ENCODE peak calls at places on chromosomes 7 and 10, in ten cellular contexts. J, R, B, S, O, V, D, C, F and N are unnamed samples.

GRCh38 chr7:157461805-157462771 is 125.3 kb downstream of the DNAJB6 start:
- DNase-seq in B (no peak), C (no peak), J (no peak), D (peak), V (no peak), F (no peak), S (no peak), R (no peak), O (no peak), N (no peak)

GRCh38 chr7:36966039-36966438 is 241.7 kb upstream of the AOAH start:
- DNase-seq in S (no peak), O (no peak), V (no peak), B (no peak), C (no peak), J (no peak), R (no peak), D (no peak), F (no peak), N (no peak)

GRCh38 chr10:31927597-31928530 is 767 bp downstream of the ARHGAP12 start:
- DNase-seq in J (peak), D (peak), F (peak), C (no peak), V (peak), R (peak), B (peak), O (peak), S (no peak), N (peak)

GRCh38 chr10:125967533-125967932 is 71.2 kb downstream of the FANK1 start:
- DNase-seq in S (no peak), J (no peak), D (no peak), C (no peak), R (no peak), V (no peak), B (no peak), F (no peak), O (no peak), N (no peak)

GRCh38 chr10:95445223-95445836 is 115.8 kb downstream of the SORBS1 start:
- DNase-seq in F (no peak), S (peak), C (peak), J (no peak), D (no peak), B (peak), R (no peak), O (no peak), V (no peak), N (peak)

GRCh38 chr7:27243340-27244163 is 950 bp downstream of the EVX1 start:
- DNase-seq in V (no peak), R (no peak), C (no peak), B (no peak), J (peak), D (no peak), S (no peak), F (no peak), O (no peak), N (no peak)

GRCh38 chr7:155219154-155219531 is 78.5 kb upstream of the INSIG1 start:
- DNase-seq in C (no peak), O (no peak), J (no peak), B (no peak), V (no peak), S (no peak), R (no peak), D (no peak), F (no peak), N (no peak)

GRCh38 chr10:131656446-131656845 is 244.4 kb upstream of the PPP2R2D start:
- DNase-seq in F (no peak), C (no peak), S (no peak), B (peak), V (no peak), O (no peak), D (no peak), R (no peak), J (no peak), N (no peak)

GRCh38 chr7:157521752-157522151 is 184.9 kb downstream of the DNAJB6 start:
- DNase-seq in V (no peak), C (no peak), R (no peak), D (no peak), F (no peak), J (no peak), S (no peak), B (peak), O (no peak), N (no peak)

GRCh38 chr10:48219194-48219593 is 55.3 kb downstream of the FRMPD2 start:
- DNase-seq in V (no peak), F (no peak), S (no peak), R (no peak), J (no peak), C (no peak), D (no peak), O (no peak), B (no peak), N (no peak)

GRCh38 chr10:132595021-132595420 is 57.4 kb downstream of the INPP5A start:
- DNase-seq in O (no peak), R (no peak), C (no peak), D (no peak), F (no peak), S (no peak), V (no peak), J (no peak), B (no peak), N (no peak)

GRCh38 chr7:73901823-73902597 is 41.1 kb downstream of the TMEM270 start:
- DNase-seq in D (no peak), J (no peak), O (no peak), V (no peak), F (no peak), C (no peak), R (no peak), S (no peak), B (peak), N (no peak)

GRCh38 chr10:11284291-11285085 is 266.8 kb downstream of the CELF2 start:
- DNase-seq in J (no peak), F (no peak), O (no peak), V (no peak), R (no peak), B (no peak), S (no peak), C (no peak), D (no peak), N (no peak)

GRCh38 chr10:102546606-102547310 is 43.0 kb downstream of the SUFU start:
- DNase-seq in D (no peak), F (no peak), O (no peak), S (peak), R (no peak), J (no peak), C (peak), B (peak), V (no peak), N (peak)

GRCh38 chr10:87700031-87700796 is 40.5 kb downstream of the PAPSS2 start:
- DNase-seq in D (no peak), S (peak), F (no peak), V (no peak), B (no peak), J (no peak), R (no peak), O (no peak), C (peak), N (no peak)

GRCh38 chr7:18117482-18117881 is 89.8 kb upstream of the PRPS1L1 start:
- DNase-seq in F (no peak), O (no peak), D (no peak), S (no peak), R (no peak), V (no peak), J (no peak), C (peak), B (no peak), N (peak)

GRCh38 chr7:82441916-82442478 is 1.6 kb downstream of the CACNA2D1 start:
- DNase-seq in C (no peak), O (no peak), V (no peak), D (no peak), F (no peak), R (no peak), B (no peak), J (no peak), S (no peak), N (peak)

GRCh38 chr7:49800031-49800430 is 26.6 kb downstream of the VWC2 start:
- DNase-seq in C (no peak), S (no peak), J (no peak), R (no peak), F (no peak), D (no peak), B (no peak), O (no peak), V (no peak), N (no peak)

GRCh38 chr7:24573554-24574338 is 494 bp downstream of the PALS2 start:
- DNase-seq in S (no peak), D (no peak), B (peak), O (peak), R (peak), V (peak), C (no peak), F (peak), J (peak), N (peak)

GRCh38 chr10:44379907-44380306 is 5.0 kb downstream of the CXCL12 start:
- DNase-seq in B (peak), J (no peak), R (no peak), S (no peak), V (no peak), F (no peak), C (no peak), O (no peak), D (no peak), N (no peak)

GRCh38 chr7:37285701-37286475 is 162.8 kb downstream of the ELMO1 start:
- DNase-seq in C (no peak), O (peak), S (no peak), D (no peak), J (no peak), V (no peak), R (no peak), B (no peak), F (no peak), N (no peak)

GRCh38 chr7:106678795-106679152 is 17.8 kb upstream of the CCDC71L start:
- DNase-seq in B (no peak), J (no peak), V (no peak), O (no peak), S (no peak), F (no peak), R (no peak), D (no peak), C (no peak), N (no peak)

GRCh38 chr10:73262105-73262730 is 9.8 kb upstream of the MRPS16 start:
- DNase-seq in J (no peak), S (peak), B (no peak), V (no peak), O (no peak), F (no peak), R (no peak), D (no peak), C (peak), N (peak)

GRCh38 chr7:47501406-47501805 is 80.5 kb downstream of the TNS3 start:
- DNase-seq in D (no peak), F (no peak), J (peak), C (no peak), S (no peak), R (no peak), B (no peak), O (no peak), V (no peak), N (peak)

GRCh38 chr7:152987673-152988072 is 228.1 kb downstream of the ACTR3B start:
- DNase-seq in F (no peak), O (no peak), V (no peak), C (no peak), R (no peak), D (no peak), S (no peak), J (no peak), B (no peak), N (no peak)

GRCh38 chr7:45238806-45239205 is 81.2 kb downstream of the RAMP3 start:
- DNase-seq in J (no peak), O (no peak), F (no peak), B (no peak), C (no peak), V (no peak), D (no peak), S (no peak), R (no peak), N (no peak)